ENCODE peak calls at places on chromosomes 2 and 18, in six cellular contexts. N, M, S, F, X and W are unnamed samples.

GRCh38 chr18:183769-184168 is 25.4 kb downstream of the USP14 start:
- DNase-seq in N (no peak), M (peak), S (peak), F (peak), X (no peak), W (no peak)

GRCh38 chr2:186308347-186308746 is 177.7 kb upstream of the ZC3H15 start:
- DNase-seq in N (no peak), M (no peak), S (peak), F (no peak), X (no peak), W (no peak)

GRCh38 chr2:36594849-36595248 is 3.1 kb downstream of the FEZ2 start:
- DNase-seq in N (no peak), M (no peak), S (no peak), F (no peak), X (no peak), W (no peak)

GRCh38 chr2:98806266-98806697 is 75.3 kb upstream of the MGAT4A start:
- DNase-seq in N (no peak), M (peak), S (peak), F (no peak), X (no peak), W (no peak)

GRCh38 chr18:76252880-76253279 is 242.2 kb downstream of the ZNF516 start:
- DNase-seq in N (no peak), M (peak), S (peak), F (peak), X (no peak), W (peak)

GRCh38 chr2:200469708-200470600 is 39.9 kb downstream of the KCTD18 start:
- DNase-seq in N (no peak), M (no peak), S (no peak), F (no peak), X (no peak), W (no peak)

GRCh38 chr18:10285283-10285640 is 169.2 kb upstream of the APCDD1 start:
- DNase-seq in N (no peak), M (no peak), S (no peak), F (no peak), X (no peak), W (no peak)

GRCh38 chr2:16278421-16279200 is 338.3 kb downstream of the MYCN start:
- DNase-seq in N (no peak), M (no peak), S (no peak), F (no peak), X (no peak), W (no peak)

GRCh38 chr2:27285481-27285880 is 3.3 kb downstream of the TRIM54 start:
- DNase-seq in N (no peak), M (no peak), S (no peak), F (no peak), X (no peak), W (no peak)

GRCh38 chr2:214808961-214809750 is at the start of gene BARD1:
- DNase-seq in N (no peak), M (no peak), S (peak), F (peak), X (peak), W (no peak)

GRCh38 chr2:11496311-11496710 is 30.4 kb upstream of the E2F6 start:
- DNase-seq in N (no peak), M (no peak), S (no peak), F (no peak), X (no peak), W (no peak)

GRCh38 chr2:43086451-43087221 is 139.8 kb downstream of the ZFP36L2 start:
- DNase-seq in N (no peak), M (no peak), S (peak), F (no peak), X (no peak), W (no peak)

GRCh38 chr2:132272713-132273112 is 111.0 kb upstream of the ANKRD30BL start:
- DNase-seq in N (no peak), M (no peak), S (no peak), F (no peak), X (no peak), W (no peak)

GRCh38 chr2:145066795-145067194 is 546.9 kb upstream of the ZEB2 start:
- DNase-seq in N (no peak), M (no peak), S (no peak), F (no peak), X (no peak), W (no peak)

GRCh38 chr2:204842731-204843490 is 297.6 kb downstream of the PARD3B start:
- DNase-seq in N (no peak), M (no peak), S (peak), F (no peak), X (peak), W (no peak)

GRCh38 chr2:3451926-3452671 is 67.2 kb downstream of the ADI1 start:
- DNase-seq in N (no peak), M (no peak), S (no peak), F (no peak), X (no peak), W (no peak)

GRCh38 chr18:48077291-48077690 is 146.8 kb upstream of the SMAD2 start:
- DNase-seq in N (no peak), M (no peak), S (no peak), F (no peak), X (no peak), W (no peak)

GRCh38 chr2:23042176-23042909 is 342.6 kb upstream of the KLHL29 start:
- DNase-seq in N (no peak), M (no peak), S (peak), F (no peak), X (no peak), W (no peak)